ENCODE peak calls at places on chromosomes 11 and 22, in five cellular contexts. T is breast epithelium, I is spleen, Q is sigmoid colon, R is endothelial cell of umbilical vein. U is an unnamed sample.
A peak's percentile ranks its signal among the peaks of the same experiment; 100 is the strongest.

GRCh38 chr22:21702094-21702493 is 33.5 kb downstream of the YPEL1 start:
- DNase-seq in R (no peak), Q (no peak), T (no peak), I (no peak), U (no peak)

GRCh38 chr11:22192289-22192641 is 620 bp upstream of the ANO5 start:
- DNase-seq in Q (no peak), T (no peak), I (no peak), R (no peak), U (peak; percentile 43)

GRCh38 chr11:67317365-67318238 is 14.3 kb downstream of the SSH3 start:
- DNase-seq in Q (peak; percentile 97), I (peak; percentile 99), T (peak; percentile 97), R (peak; percentile 96), U (peak; percentile 98)

GRCh38 chr11:2885017-2885675 is 429 bp downstream of the CDKN1C start:
- DNase-seq in T (no peak), R (peak; percentile 42), Q (peak; percentile 86), I (peak; percentile 91), U (peak; percentile 71)

GRCh38 chr11:120354779-120355178 is 18.6 kb downstream of the ARHGEF12 start:
- DNase-seq in T (no peak), Q (no peak), I (no peak), R (no peak), U (no peak)

GRCh38 chr11:64661622-64662021 is 61.4 kb downstream of the NRXN2 start:
- DNase-seq in R (no peak), T (no peak), Q (no peak), I (no peak), U (no peak)

GRCh38 chr11:13301522-13301921 is 23.9 kb downstream of the BMAL1 start:
- DNase-seq in Q (no peak), T (no peak), R (no peak), I (no peak), U (no peak)

GRCh38 chr11:45983471-45983845 is 61.0 kb downstream of the LARGE2 start:
- DNase-seq in Q (no peak), R (no peak), I (no peak), T (no peak), U (no peak)

GRCh38 chr11:71171576-71171975 is 80.8 kb downstream of the SHANK2 start:
- DNase-seq in T (no peak), Q (peak; percentile 46), R (no peak), I (no peak), U (no peak)

GRCh38 chr11:71426413-71426812 is 21.8 kb downstream of the DHCR7 start:
- DNase-seq in T (no peak), R (no peak), I (no peak), Q (no peak), U (no peak)

GRCh38 chr11:68211546-68211945 is 1.6 kb downstream of the KMT5B start:
- DNase-seq in Q (no peak), I (no peak), T (no peak), R (no peak), U (peak; percentile 64)

GRCh38 chr22:30884211-30885000 is 84.2 kb downstream of the MORC2 start:
- DNase-seq in Q (peak; percentile 34), R (no peak), T (no peak), I (peak; percentile 57), U (no peak)

GRCh38 chr11:130806746-130807145 is 109.5 kb downstream of the SNX19 start:
- DNase-seq in I (no peak), R (no peak), T (no peak), Q (no peak), U (no peak)

GRCh38 chr11:102452461-102453285 is at the start of gene TMEM123:
- DNase-seq in T (peak; percentile 67), Q (peak; percentile 92), I (peak; percentile 97), R (peak; percentile 76), U (peak; percentile 89)

GRCh38 chr11:91163619-91164451 is 941.0 kb upstream of the CHORDC1 start:
- DNase-seq in T (no peak), R (peak; percentile 67), I (no peak), Q (no peak), U (no peak)

GRCh38 chr11:2591805-2592204 is 108.0 kb downstream of the KCNQ1OT1 start:
- DNase-seq in R (no peak), Q (no peak), I (no peak), T (no peak), U (no peak)

GRCh38 chr22:39147335-39148023 is 5.0 kb downstream of the CBX7 start:
- DNase-seq in Q (peak; percentile 47), R (no peak), I (peak; percentile 74), T (no peak), U (no peak)

GRCh38 chr11:95084509-95084908 is 5.1 kb upstream of the ENDOD1 start:
- DNase-seq in I (no peak), Q (no peak), R (no peak), T (no peak), U (no peak)

GRCh38 chr11:26109658-26110393 is 222.1 kb upstream of the ANO3 start:
- DNase-seq in I (no peak), T (no peak), Q (no peak), R (no peak), U (no peak)

GRCh38 chr11:133202816-133203215 is 329.5 kb downstream of the OPCML start:
- DNase-seq in T (no peak), Q (no peak), R (no peak), I (no peak), U (no peak)

GRCh38 chr11:47406896-47407745 is 1.3 kb upstream of the SLC39A13 start:
- DNase-seq in T (no peak), I (no peak), R (no peak), Q (peak; percentile 70), U (no peak)

GRCh38 chr11:117414724-117415123 is 87.1 kb downstream of the CEP164 start:
- DNase-seq in I (no peak), T (no peak), Q (peak; percentile 10), R (no peak), U (no peak)

GRCh38 chr11:122145715-122146274 is 29.8 kb upstream of the BLID start:
- DNase-seq in Q (no peak), R (no peak), T (no peak), I (no peak), U (no peak)

GRCh38 chr11:119983816-119984215 is 154.1 kb downstream of the TRIM29 start:
- DNase-seq in R (no peak), I (no peak), T (no peak), Q (no peak), U (no peak)

GRCh38 chr22:37503850-37504249 is 15.4 kb downstream of the CARD10 start:
- DNase-seq in T (no peak), Q (no peak), I (no peak), R (peak; percentile 44), U (peak; percentile 73)

GRCh38 chr22:48949375-48950149 is 878.1 kb downstream of the BRD1 start:
- DNase-seq in R (no peak), Q (peak; percentile 19), T (no peak), I (peak; percentile 13), U (peak; percentile 1)

DNA sequence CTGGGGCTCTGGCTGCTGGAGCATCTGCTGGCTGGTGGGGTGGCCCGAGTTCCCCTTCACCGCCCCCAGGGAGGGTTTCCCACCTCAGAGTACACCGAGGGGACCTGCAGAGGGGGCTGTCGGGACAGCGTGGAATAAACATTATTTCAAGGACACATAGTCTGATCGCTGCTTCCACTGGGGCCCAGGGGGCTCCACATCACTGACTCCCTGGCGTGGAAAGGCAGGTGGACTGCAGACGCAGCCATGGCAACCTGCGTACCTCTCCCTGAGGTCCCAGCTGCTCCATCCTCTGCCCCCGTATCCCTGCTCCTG is 21.6 kb downstream of the TRMU start:
- DNase-seq in I (no peak), Q (no peak), T (no peak), R (no peak), U (no peak)
- TF ChIP-seq CTCF in I (no peak), Q (no peak), T (no peak), R (no peak), U (no peak)

DNA sequence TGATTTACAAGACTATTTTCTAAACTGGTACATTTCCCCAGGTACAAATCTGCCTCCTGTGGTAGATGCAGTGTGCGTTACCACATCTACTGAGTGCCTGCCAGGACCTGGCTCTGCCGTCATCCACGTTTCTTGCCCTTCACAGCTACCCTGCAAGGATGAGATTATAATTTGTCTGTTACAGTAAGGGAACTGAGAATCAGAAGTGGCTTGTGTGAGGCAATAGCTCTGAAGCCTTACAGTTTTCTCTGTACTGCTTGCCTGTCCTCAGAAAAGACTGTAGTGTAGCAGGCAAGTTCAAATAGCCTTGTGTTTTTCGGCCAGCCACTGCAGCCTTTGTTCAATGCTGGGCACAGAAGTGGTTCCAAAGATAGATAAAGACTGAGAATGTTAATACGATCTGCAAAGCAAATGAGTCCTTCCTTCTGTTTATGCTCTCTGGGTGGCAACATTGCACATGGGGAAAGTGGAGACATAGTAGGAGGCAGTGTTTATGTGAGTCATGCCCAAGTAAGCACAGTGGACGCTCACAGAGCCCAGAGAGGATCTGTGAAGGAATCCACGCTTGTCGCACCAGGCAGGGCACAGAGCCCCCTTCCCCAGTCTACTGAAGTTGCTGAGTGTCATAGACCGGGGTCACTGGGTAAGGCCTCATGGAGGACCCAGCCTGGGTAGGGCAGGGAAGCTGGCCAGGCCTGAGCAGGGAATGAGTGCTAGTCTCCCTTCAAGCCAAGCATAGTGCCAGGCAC is 49.1 kb downstream of the MICAL2 start:
- DNase-seq in Q (peak; percentile 86), I (no peak), R (peak; percentile 47), T (no peak), U (no peak)
- TF ChIP-seq POLR2AphosphoS5 in Q (peak; percentile 69), I (no peak), R (no peak), T (no peak), U (peak; percentile 51)

GRCh38 chr22:20656902-20657836 is 116.7 kb upstream of the SERPIND1 start:
- DNase-seq in Q (peak; percentile 32), I (no peak), T (no peak), R (no peak), U (no peak)
- TF ChIP-seq CTCF in Q (no peak), I (no peak), T (no peak), R (no peak), U (no peak)

GRCh38 chr11:44952500-44953260 is 2.0 kb upstream of the TP53I11 start:
- DNase-seq in Q (no peak), R (no peak), T (no peak), I (no peak), U (no peak)

GRCh38 chr11:44949160-44950035 is 1.3 kb downstream of the TP53I11 start:
- DNase-seq in T (no peak), I (peak; percentile 88), Q (no peak), R (peak; percentile 58), U (peak; percentile 68)

GRCh38 chr11:44950036-44950624 is 553 bp downstream of the TP53I11 start:
- DNase-seq in Q (no peak), T (no peak), I (peak; percentile 91), R (peak; percentile 26), U (peak; percentile 58)

GRCh38 chr11:44952082-44952481 is 1.4 kb upstream of the TP53I11 start:
- DNase-seq in R (no peak), Q (no peak), I (no peak), T (no peak), U (peak; percentile 49)

DNA sequence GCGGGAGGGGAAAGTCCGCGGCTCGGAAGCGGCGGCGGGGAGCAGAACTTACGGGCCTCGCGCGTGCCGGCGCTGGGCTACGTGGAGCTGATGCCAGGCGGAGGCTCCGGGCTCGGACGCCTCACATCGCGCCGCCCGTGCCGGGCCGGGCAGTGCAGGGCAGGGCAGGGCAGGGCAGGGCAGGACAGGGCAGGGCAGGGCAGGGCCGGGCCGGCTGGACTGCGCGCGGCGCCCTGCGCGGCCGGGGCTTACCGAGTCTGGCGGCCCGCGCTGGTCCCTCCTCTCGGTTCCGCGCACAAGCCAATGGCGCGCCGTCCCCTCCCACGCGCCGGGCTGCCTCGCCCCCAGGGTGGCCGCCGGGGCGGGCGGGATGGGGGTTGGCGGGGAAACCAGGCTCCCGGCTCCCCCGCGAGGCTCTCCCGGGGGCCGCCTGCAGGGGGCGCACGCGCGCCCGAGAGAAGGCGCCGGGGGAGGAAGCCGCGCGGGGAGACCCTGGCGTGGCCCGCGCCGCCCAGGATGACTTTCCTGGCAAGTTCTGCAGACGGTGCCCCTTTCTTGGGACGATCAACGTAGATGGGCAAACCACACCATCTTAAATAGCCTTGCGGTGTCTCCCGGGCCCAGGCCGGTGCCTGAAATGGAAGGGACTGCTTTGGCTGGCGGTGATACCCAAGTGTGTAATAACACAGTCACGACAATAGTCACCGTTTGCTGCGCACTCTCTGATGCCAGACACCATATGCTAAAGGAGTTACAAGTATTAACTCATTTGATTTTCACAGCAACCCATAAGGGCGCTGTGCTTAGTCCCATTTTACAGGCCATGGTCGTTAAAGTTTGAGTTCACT is at the start of gene TP53I11:
- DNase-seq in T (peak; percentile 77), Q (peak; percentile 88), I (peak; percentile 95), R (peak; percentile 77), U (peak; percentile 87)
- TF ChIP-seq POLR2AphosphoS5 in T (no peak), Q (peak; percentile 55), I (peak; percentile 78), R (peak; percentile 69), U (peak; percentile 83)

U was measured in transverse colon.